ENCODE peak calls at places on chromosomes 7 and 10, in four cellular contexts. X is GM12878, B is SK-N-SH, G is K562. Z is an unnamed sample.

GRCh38 chr10:124296121-124296812 is 122.5 kb downstream of the OAT start:
- DNase-seq in B (peak), X (no peak), G (no peak), Z (peak)

GRCh38 chr10:23413629-23414089 is 25.2 kb upstream of the OTUD1 start:
- DNase-seq in G (no peak), X (peak), B (no peak), Z (no peak)

GRCh38 chr10:113555245-113555644 is 2.4 kb downstream of the HABP2 start:
- DNase-seq in B (no peak), G (no peak), X (no peak), Z (no peak)

GRCh38 chr7:108570146-108570755 is 577 bp downstream of the DNAJB9 start:
- DNase-seq in G (peak), X (no peak), B (peak), Z (peak)

GRCh38 chr7:84654287-84654686 is 459.7 kb upstream of the SEMA3A start:
- DNase-seq in B (no peak), X (no peak), G (no peak), Z (no peak)

GRCh38 chr10:69124558-69125121 is 662 bp downstream of the VPS26A start:
- DNase-seq in B (peak), G (peak), X (no peak), Z (peak)

GRCh38 chr7:51009716-51010496 is 227.2 kb upstream of the GRB10 start:
- DNase-seq in X (no peak), B (no peak), G (no peak), Z (no peak)

GRCh38 chr7:19915596-19915995 is 142.2 kb upstream of the TMEM196 start:
- DNase-seq in X (no peak), G (no peak), B (no peak), Z (no peak)

GRCh38 chr7:151018421-151019129 is 5.7 kb downstream of the ATG9B start:
- DNase-seq in X (no peak), G (no peak), B (no peak), Z (peak)

GRCh38 chr7:3371601-3372000 is 70.5 kb downstream of the SDK1 start:
- DNase-seq in X (no peak), G (no peak), B (no peak), Z (no peak)
- TF ChIP-seq USF1 in X (no peak), G (no peak), B (no peak), Z (no peak)

GRCh38 chr7:64465551-64465950 is 97.3 kb downstream of the ZNF680 start:
- DNase-seq in B (no peak), X (no peak), G (no peak), Z (no peak)
- TF ChIP-seq USF1 in B (no peak), X (no peak), G (no peak), Z (no peak)

GRCh38 chr7:149704507-149704906 is 68.9 kb downstream of the ZNF467 start:
- DNase-seq in B (no peak), X (no peak), G (no peak), Z (no peak)

GRCh38 chr7:149707448-149707886 is 65.9 kb downstream of the ZNF467 start:
- DNase-seq in B (no peak), G (no peak), X (no peak), Z (no peak)

GRCh38 chr7:149706398-149706797 is 67.0 kb downstream of the ZNF467 start:
- DNase-seq in G (no peak), B (no peak), X (no peak), Z (no peak)

GRCh38 chr7:149696313-149696712 is 77.1 kb downstream of the ZNF467 start:
- DNase-seq in X (no peak), B (no peak), G (peak), Z (no peak)

DNA sequence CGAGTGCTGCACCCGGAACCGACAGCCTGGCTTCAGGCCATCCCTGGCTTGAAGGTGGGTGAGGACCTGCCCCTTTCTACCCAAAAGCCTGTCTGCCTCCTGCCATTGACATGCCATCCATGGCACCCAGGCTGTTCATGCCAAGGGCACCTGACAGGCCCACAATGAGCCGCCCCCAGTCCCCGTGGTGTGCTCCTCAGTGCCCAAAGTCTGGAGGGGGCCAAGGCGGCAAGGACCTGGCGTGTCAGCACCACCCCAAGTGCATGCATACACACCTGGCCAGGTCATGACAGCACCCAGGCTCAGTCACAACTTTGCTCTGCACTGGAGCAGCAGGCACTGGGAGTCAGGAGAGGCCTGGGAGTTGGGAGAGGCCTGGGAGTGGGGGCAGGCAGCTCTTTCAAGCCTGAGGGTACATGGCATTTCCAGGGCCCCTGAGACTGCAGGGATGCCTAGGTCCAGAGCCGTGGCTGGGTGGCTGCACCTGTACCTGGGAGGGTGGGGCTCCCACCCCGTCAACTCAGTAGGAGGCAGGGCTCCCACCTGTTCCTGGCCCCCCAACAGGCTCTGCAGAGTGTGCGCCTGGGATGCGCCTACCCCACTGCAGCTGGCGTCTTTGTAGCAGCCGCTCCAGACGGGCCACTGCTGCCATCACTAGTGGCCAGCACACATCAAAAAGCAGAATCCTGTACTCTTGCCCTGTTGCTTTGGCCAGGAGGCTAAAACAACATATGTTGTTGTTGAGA is 71.7 kb downstream of the ZNF467 start:
- DNase-seq in X (no peak), B (no peak), G (no peak), Z (no peak)
- TF ChIP-seq USF1 in X (no peak), B (no peak), G (no peak), Z (no peak)

GRCh38 chr10:787933-788651 is 98.6 kb upstream of the DIP2C start:
- DNase-seq in G (no peak), B (peak), X (no peak), Z (no peak)

GRCh38 chr10:784759-785538 is 95.5 kb upstream of the DIP2C start:
- DNase-seq in X (no peak), G (peak), B (peak), Z (peak)

GRCh38 chr10:784377-784758 is 94.9 kb upstream of the DIP2C start:
- DNase-seq in B (no peak), G (no peak), X (no peak), Z (peak)

GRCh38 chr10:786666-787512 is 97.4 kb upstream of the DIP2C start:
- DNase-seq in B (peak), G (no peak), X (no peak), Z (no peak)

GRCh38 chr10:785539-786214 is 96.2 kb upstream of the DIP2C start:
- DNase-seq in X (no peak), B (peak), G (peak), Z (no peak)
- TF ChIP-seq USF1 in X (no peak), B (no peak), G (no peak), Z (no peak)